ENCODE peak calls at places on chromosomes 3 and 15, in seven cellular contexts. X is GM23338, W is Panc1, R is HCT116, D is GM12878, P is HepG2, B is K562. V is an unnamed sample. For H3K27me3, the result is how much of the 10 kb centered on the place peaks cover.

GRCh38 chr3:132210476-132211346 is 106.5 kb upstream of the ACP3 start:
- DNase-seq in X (peak), W (peak), R (peak), D (no peak), P (peak), B (no peak), V (peak)

GRCh38 chr15:101188517-101189340 is 63.1 kb downstream of the CHSY1 start:
- DNase-seq in X (no peak), W (no peak), R (no peak), D (peak), P (no peak), B (no peak), V (no peak)

GRCh38 chr3:157447026-157447694 is 10.5 kb downstream of the PTX3 start:
- DNase-seq in X (peak), W (no peak), R (peak), D (no peak), P (no peak), B (no peak), V (no peak)

GRCh38 chr15:54388746-54389145 is 410.5 kb downstream of the UNC13C start:
- DNase-seq in X (no peak), W (no peak), R (no peak), D (no peak), P (no peak), B (no peak), V (no peak)

GRCh38 chr3:69309810-69310209 is 76.1 kb downstream of the FRMD4B start:
- DNase-seq in X (peak), W (no peak), R (peak), D (no peak), P (peak), B (no peak), V (no peak)

GRCh38 chr3:12194209-12194608 is 35.5 kb upstream of the TIMP4 start:
- DNase-seq in X (no peak), W (peak), R (peak), D (peak), P (no peak), B (no peak), V (peak)

GRCh38 chr15:31975446-31976229 is 54.7 kb upstream of the CHRNA7 start:
- DNase-seq in X (peak), W (no peak), R (no peak), D (no peak), P (no peak), B (no peak), V (no peak)

GRCh38 chr3:53074761-53075742 is 29.2 kb upstream of the SFMBT1 start:
- DNase-seq in X (peak), W (no peak), R (no peak), D (no peak), P (no peak), B (no peak), V (no peak)

GRCh38 chr3:57856675-57857074 is 100.6 kb downstream of the SLMAP start:
- DNase-seq in X (peak), W (no peak), R (no peak), D (no peak), P (no peak), B (no peak), V (no peak)

GRCh38 chr3:9101286-9101685 is 138.0 kb upstream of the RAD18 start:
- DNase-seq in X (peak), W (no peak), R (no peak), D (no peak), P (no peak), B (peak), V (no peak)

GRCh38 chr3:157469571-157470294 is 33.1 kb downstream of the PTX3 start:
- DNase-seq in X (no peak), W (no peak), R (no peak), D (no peak), P (no peak), B (no peak), V (peak)

GRCh38 chr3:154904328-154904727 is 175.8 kb upstream of the MME start:
- DNase-seq in X (peak), W (no peak), R (peak), D (no peak), P (peak), B (no peak), V (no peak)

GRCh38 chr3:109809513-109809912 is 472.2 kb upstream of the DPPA4 start:
- DNase-seq in X (no peak), W (no peak), R (no peak), D (no peak), P (no peak), B (no peak), V (no peak)

GRCh38 chr3:118075873-118076272 is 958.8 kb downstream of the IGSF11 start:
- DNase-seq in X (no peak), W (no peak), R (no peak), D (no peak), P (no peak), B (no peak), V (no peak)

GRCh38 chr3:182508896-182509295 is 284.4 kb upstream of the ATP11B start:
- DNase-seq in X (peak), W (no peak), R (no peak), D (no peak), P (no peak), B (no peak), V (no peak)

GRCh38 chr3:134345202-134345601 is 29.0 kb downstream of the AMOTL2 start:
- DNase-seq in X (no peak), W (no peak), R (no peak), D (no peak), P (no peak), B (no peak), V (no peak)

GRCh38 chr3:129132097-129132866 is 10.7 kb upstream of the RAB43 start:
- DNase-seq in X (no peak), W (no peak), R (no peak), D (no peak), P (no peak), B (no peak), V (no peak)

GRCh38 chr3:61966200-61966599 is 404.8 kb downstream of the PTPRG start:
- DNase-seq in X (peak), W (no peak), R (peak), D (no peak), P (peak), B (no peak), V (no peak)

GRCh38 chr15:83475551-83475950 is 28.4 kb downstream of the SH3GL3 start:
- DNase-seq in X (peak), W (no peak), R (no peak), D (no peak), P (no peak), B (no peak), V (no peak)

GRCh38 chr15:98745650-98746374 is 97.5 kb downstream of the IGF1R start:
- DNase-seq in X (no peak), W (no peak), R (no peak), D (no peak), P (no peak), B (no peak), V (peak)

GRCh38 chr3:18501679-18502343 is 76.7 kb upstream of the SATB1 start:
- DNase-seq in X (peak), W (no peak), R (no peak), D (no peak), P (no peak), B (no peak), V (no peak)

GRCh38 chr3:150925751-150926201 is 20.5 kb upstream of the MINDY4B start:
- DNase-seq in X (peak), W (peak), R (peak), D (no peak), P (peak), B (peak), V (peak)

GRCh38 chr15:40053234-40054055 is 14.5 kb upstream of the SRP14 start:
- DNase-seq in X (peak), W (no peak), R (no peak), D (no peak), P (no peak), B (no peak), V (no peak)

GRCh38 chr3:22542311-22542710 is 660.8 kb upstream of the UBE2E2 start:
- DNase-seq in X (no peak), W (no peak), R (no peak), D (no peak), P (no peak), B (no peak), V (no peak)

GRCh38 chr15:44137750-44138149 is 57.3 kb downstream of the FRMD5 start:
- DNase-seq in X (no peak), W (no peak), R (no peak), D (no peak), P (no peak), B (no peak), V (no peak)

GRCh38 chr15:31345606-31346366 is 19.2 kb downstream of the KLF13 start:
- DNase-seq in X (no peak), W (no peak), R (no peak), D (no peak), P (no peak), B (no peak), V (no peak)

GRCh38 chr3:46208167-46208704 is at the start of gene CCR1:
- DNase-seq in X (peak), W (no peak), R (peak), D (peak), P (peak), B (no peak), V (peak)
- H3K27me3 ChIP-seq in X (under half), W (under half), R (under half), D (under half), P (under half), B (under half), V (under half)

GRCh38 chr3:190558796-190559195 is 44.9 kb downstream of the IL1RAP start:
- DNase-seq in X (no peak), W (no peak), R (no peak), D (no peak), P (no peak), B (no peak), V (peak)

GRCh38 chr3:190560284-190560895 is 46.5 kb downstream of the IL1RAP start:
- DNase-seq in X (no peak), W (no peak), R (no peak), D (no peak), P (no peak), B (no peak), V (no peak)

GRCh38 chr3:190566043-190566933 is 52.4 kb downstream of the IL1RAP start:
- DNase-seq in X (peak), W (peak), R (peak), D (no peak), P (peak), B (no peak), V (peak)

GRCh38 chr3:190564175-190564574 is 50.3 kb downstream of the IL1RAP start:
- DNase-seq in X (no peak), W (no peak), R (no peak), D (no peak), P (no peak), B (no peak), V (no peak)

DNA sequence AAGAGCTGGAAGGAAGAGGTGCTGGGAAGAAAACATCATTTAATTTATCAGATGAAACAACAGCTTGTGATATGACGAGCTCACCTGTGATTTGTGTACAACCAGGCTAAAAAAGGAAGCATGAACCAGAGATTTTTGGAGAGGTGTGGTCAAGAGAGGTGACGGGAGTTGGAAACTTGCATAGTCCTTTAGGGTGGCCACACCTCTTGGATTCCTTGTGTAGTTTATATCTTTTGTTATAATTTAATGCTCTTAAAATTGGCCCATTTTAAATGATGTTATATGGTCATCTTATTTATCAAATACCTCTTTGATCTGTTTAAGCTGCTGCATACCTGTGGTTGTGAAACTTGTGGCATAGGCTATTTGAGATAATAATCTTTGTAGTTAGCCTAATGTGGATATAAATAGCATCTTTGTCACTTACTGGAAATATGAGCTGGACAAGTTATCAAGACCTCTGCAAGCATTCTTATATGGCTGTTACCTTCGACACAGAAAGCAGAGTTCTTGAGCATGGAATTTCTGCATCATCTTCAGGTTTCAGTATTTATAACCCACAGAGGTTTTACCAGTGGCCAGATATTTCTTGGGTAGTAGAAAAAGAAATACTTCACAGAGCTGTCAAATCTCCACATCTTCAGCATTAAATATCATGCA is 49.1 kb downstream of the IL1RAP start:
- DNase-seq in X (no peak), W (no peak), R (peak), D (no peak), P (no peak), B (no peak), V (no peak)
- TF ChIP-seq REST in X (no peak), W (no peak), R (no peak), D (no peak), P (no peak), B (no peak), V (no peak)

DNA sequence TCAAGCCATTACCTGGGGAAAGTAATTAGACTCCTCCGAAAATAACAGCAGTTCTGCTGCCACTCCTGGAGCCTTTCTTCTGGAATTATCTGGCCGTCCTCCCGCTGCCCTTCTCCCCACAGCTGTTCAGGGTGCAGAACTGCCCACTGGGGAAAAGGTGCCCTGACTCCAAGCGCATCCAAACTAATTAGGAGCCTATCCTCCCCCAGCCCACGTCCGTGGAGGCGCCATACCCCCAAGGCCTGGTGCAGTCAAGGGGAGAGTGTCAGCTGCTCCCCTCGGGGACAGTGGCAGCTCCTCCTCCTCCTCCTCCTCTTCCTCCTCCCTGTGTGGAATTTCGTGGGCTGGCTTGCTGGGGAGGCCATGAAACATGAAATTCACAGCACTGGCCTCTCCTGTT is 177.2 kb downstream of the XXYLT1 start:
- DNase-seq in X (no peak), W (no peak), R (no peak), D (no peak), P (no peak), B (no peak), V (no peak)
- H3K4me3 ChIP-seq in X (no peak), W (no peak), R (no peak), D (peak), P (no peak), B (no peak), V (no peak)

DNA sequence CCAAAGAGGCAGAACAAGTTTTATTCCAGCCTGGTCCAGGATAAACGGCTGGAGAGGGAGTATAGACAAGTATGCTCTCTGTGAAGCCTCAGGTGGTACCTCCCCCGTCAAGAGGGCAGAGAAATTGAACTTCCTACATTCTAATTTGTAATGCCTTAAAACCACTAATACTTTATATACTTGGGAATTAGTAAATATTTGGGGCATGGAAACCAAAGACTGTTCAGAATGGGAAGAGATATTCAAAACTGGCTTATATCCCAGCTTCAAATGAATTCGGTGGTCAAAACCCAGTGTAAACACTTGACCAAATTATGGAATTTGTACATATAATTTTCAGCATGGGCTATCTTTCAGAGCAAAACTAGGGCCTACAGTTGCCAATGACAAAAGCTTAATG is 122.6 kb downstream of the FBN1 start:
- DNase-seq in X (no peak), W (no peak), R (no peak), D (no peak), P (no peak), B (no peak), V (no peak)
- H3K27me3 ChIP-seq in X (under half), W (under half), R (under half), D (under half), P (under half), B (under half), V (under half)

DNA sequence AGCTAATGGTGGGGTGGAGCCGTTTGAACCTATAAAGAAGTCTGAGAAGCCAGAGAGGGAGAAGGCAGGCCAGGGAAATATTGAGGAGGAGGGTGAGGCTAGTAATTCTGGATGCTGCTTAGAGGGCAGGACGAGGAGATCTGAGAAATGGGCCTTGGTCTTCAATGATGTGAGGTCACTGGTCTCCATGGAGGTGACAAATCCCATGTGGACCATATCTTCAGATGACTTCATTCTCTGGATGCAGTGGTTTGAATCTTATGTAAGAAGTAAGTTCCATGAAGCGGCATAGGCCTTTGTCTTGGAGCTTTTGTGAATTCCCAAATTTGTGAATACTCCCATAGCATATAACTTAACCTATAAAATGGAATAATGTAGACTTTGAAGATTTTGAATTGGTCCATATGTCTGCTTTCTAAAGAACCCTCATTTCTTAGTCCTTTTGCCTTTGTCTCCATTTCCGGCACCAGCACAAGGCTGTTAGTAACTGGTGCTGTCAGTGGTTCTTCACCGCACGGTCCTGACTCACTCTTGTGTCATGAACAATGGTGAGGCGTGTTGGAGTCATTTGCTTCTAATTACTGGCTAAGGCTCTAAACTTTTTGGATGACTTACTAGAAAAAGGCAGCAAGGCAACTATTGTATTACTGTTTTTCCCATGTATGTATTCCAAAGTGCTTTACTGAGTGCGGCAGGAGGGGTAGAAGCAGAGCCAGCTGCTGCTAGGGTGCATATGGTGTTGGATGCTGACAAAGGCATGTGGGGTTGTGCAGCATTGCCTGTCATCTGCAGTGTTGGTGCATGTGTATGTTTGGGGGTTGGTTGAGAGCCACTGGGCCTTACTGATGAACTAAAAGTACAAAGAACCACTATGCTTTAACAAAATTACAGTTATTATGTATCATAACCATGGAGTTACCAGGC is 279.3 kb upstream of the C2CD4B start:
- DNase-seq in X (no peak), W (peak), R (peak), D (no peak), P (no peak), B (no peak), V (no peak)
- TF ChIP-seq REST in X (no peak), W (no peak), R (no peak), D (no peak), P (no peak), B (no peak), V (no peak)

DNA sequence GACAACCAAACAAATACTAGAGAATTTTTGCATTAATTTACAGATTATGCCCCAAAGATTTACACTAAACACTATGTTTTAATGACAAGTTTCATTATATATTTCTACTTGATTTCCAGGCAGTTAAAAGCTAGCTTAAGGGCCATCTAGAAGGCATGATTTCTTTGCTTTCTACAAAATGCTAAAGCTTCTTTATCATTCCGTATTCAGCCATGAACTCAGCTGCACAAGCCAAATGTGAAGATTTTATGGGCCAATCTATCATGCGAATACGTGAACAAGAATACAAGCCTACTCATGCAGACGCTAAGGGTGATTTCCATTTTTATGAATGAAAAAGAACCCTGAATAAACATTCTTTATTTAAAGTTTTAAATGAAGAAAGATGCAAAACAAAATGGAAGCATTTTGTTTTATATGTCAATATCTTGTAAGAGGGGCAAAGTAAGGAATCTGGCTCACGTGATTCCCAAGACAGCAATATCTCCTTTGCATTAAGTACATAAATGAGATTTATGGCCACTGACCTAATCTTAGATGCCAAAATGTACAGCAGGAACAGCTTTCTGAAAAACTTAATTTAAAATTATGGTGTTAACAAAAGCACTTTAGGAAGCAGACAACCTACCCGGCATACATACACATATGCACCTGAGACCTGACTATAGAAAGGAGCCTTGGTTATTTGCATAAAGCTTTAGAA is 215.8 kb downstream of the DPH6 start:
- DNase-seq in X (no peak), W (no peak), R (no peak), D (no peak), P (no peak), B (no peak), V (no peak)
- H3K4me3 ChIP-seq in X (no peak), W (no peak), R (no peak), D (no peak), P (no peak), B (no peak), V (no peak)

GRCh38 chr15:58065011-58065444 is 483 bp downstream of the ALDH1A2 start:
- DNase-seq in X (peak), W (no peak), R (no peak), D (no peak), P (no peak), B (peak), V (no peak)

GRCh38 chr15:58066042-58066867 is 744 bp upstream of the ALDH1A2 start:
- DNase-seq in X (peak), W (no peak), R (peak), D (no peak), P (peak), B (peak), V (no peak)

GRCh38 chr15:58063612-58064011 is 1.9 kb downstream of the ALDH1A2 start:
- DNase-seq in X (no peak), W (no peak), R (no peak), D (no peak), P (no peak), B (no peak), V (no peak)

GRCh38 chr15:58064119-58065010 is 1.1 kb downstream of the ALDH1A2 start:
- DNase-seq in X (peak), W (no peak), R (no peak), D (no peak), P (no peak), B (no peak), V (no peak)

GRCh38 chr15:58065445-58066041 is at the start of gene ALDH1A2:
- DNase-seq in X (peak), W (no peak), R (no peak), D (no peak), P (no peak), B (peak), V (no peak)
- H3K27me3 ChIP-seq in X (half or more), W (under half), R (under half), D (under half), P (under half), B (under half), V (half or more)

GRCh38 chr3:73561494-73561893 is 63.2 kb downstream of the PDZRN3 start:
- DNase-seq in X (no peak), W (no peak), R (no peak), D (no peak), P (no peak), B (no peak), V (no peak)
- TF ChIP-seq REST in X (no peak), W (no peak), R (no peak), D (no peak), P (no peak), B (no peak), V (no peak)

V was measured in HL-60.